ENCODE peak calls at places on chromosomes 2 and 18, in eight cellular contexts. D is stimulated activated CD8-positive, alpha-beta memory T cell treated with anti-CD3 and anti-CD28 coated beads, Interleukin-7, amount 100 ng/mL, for 4 hours; S is fibroblast of pulmonary artery; Y is AG04449; V is SK-N-SH; P is dermis blood vessel endothelial cell; U is NCI-H2081; L is activated CD4-positive, alpha-beta T cell treated with anti-CD3 and anti-CD28 coated beads, Interleukin-2, amount 10 ng/mL, durations not matched to agents 24 days and 14 days. Z is an unnamed sample.

GRCh38 chr2:156400704-156401678 is 35.2 kb upstream of the GPD2 start:
- DNase-seq in D (peak), S (peak), Y (peak), V (peak), P (peak), U (peak), L (peak), Z (peak)

GRCh38 chr2:32355976-32356734 is 668 bp upstream of the BIRC6 start:
- DNase-seq in D (peak), S (no peak), Y (no peak), V (no peak), P (no peak), U (no peak), L (no peak), Z (no peak)

GRCh38 chr18:59899298-59900221 is at the start of gene PMAIP1:
- DNase-seq in D (peak), S (peak), Y (peak), V (peak), P (peak), U (peak), L (peak), Z (peak)

GRCh38 chr18:40878371-40878770 is 1076.7 kb upstream of the PIK3C3 start:
- DNase-seq in D (no peak), S (no peak), Y (no peak), V (no peak), P (no peak), U (no peak), L (no peak), Z (no peak)

GRCh38 chr18:23033079-23033478 is 100.0 kb downstream of the RBBP8 start:
- DNase-seq in D (no peak), S (no peak), Y (no peak), V (no peak), P (peak), U (no peak), L (no peak), Z (peak)

GRCh38 chr2:47534179-47534919 is 131.4 kb downstream of the MSH2 start:
- DNase-seq in D (no peak), S (peak), Y (peak), V (peak), P (peak), U (no peak), L (no peak), Z (peak)

GRCh38 chr2:151262629-151263028 is 966 bp upstream of the RBM43 start:
- DNase-seq in D (no peak), S (no peak), Y (no peak), V (no peak), P (no peak), U (no peak), L (no peak), Z (no peak)

GRCh38 chr2:166365803-166366420 is 9.8 kb downstream of the SCN9A start:
- DNase-seq in D (no peak), S (peak), Y (no peak), V (no peak), P (no peak), U (no peak), L (no peak), Z (no peak)

GRCh38 chr18:79899609-79900435 is 51.6 kb downstream of the SLC66A2 start:
- DNase-seq in D (no peak), S (no peak), Y (no peak), V (no peak), P (no peak), U (no peak), L (no peak), Z (no peak)

GRCh38 chr2:2020897-2021296 is 276.6 kb upstream of the PXDN start:
- DNase-seq in D (no peak), S (no peak), Y (no peak), V (no peak), P (no peak), U (no peak), L (no peak), Z (no peak)

GRCh38 chr2:44130441-44130840 is 38.2 kb upstream of the PPM1B start:
- DNase-seq in D (no peak), S (peak), Y (peak), V (no peak), P (no peak), U (no peak), L (no peak), Z (peak)

GRCh38 chr2:215830313-215830712 is 183.0 kb downstream of the MREG start:
- DNase-seq in D (no peak), S (peak), Y (no peak), V (no peak), P (peak), U (no peak), L (no peak), Z (peak)